ENCODE peak calls at places on chromosomes 2 and 18, in nine cellular contexts. A is PC-3; O is fibroblast of lung; E is neural progenitor cell; N is cardiac muscle cell; L is fibroblast of pulmonary artery; G is HFF-Myc; C is CD4-positive, alpha-beta T cell; J is AG10803. X is an unnamed sample.

GRCh38 chr2:43082111-43082877 is 144.1 kb downstream of the ZFP36L2 start:
- DNase-seq in A (peak), C (no peak), O (peak), E (no peak), J (peak), L (peak), N (peak), G (peak), X (peak)

GRCh38 chr2:240601061-240601830 is 14.7 kb downstream of the CAPN10 start:
- DNase-seq in N (no peak), E (no peak), C (no peak), O (no peak), G (no peak), J (no peak), A (no peak), L (no peak), X (no peak)

GRCh38 chr2:141280037-141280436 is 850.8 kb downstream of the LRP1B start:
- DNase-seq in N (no peak), J (no peak), O (no peak), C (no peak), L (no peak), A (no peak), E (no peak), G (no peak), X (no peak)

GRCh38 chr2:160956243-160956802 is 203.9 kb upstream of the TANK start:
- DNase-seq in J (peak), E (no peak), L (no peak), C (no peak), O (no peak), A (peak), G (no peak), N (no peak), X (no peak)

GRCh38 chr2:167944825-167945659 is 302.4 kb downstream of the STK39 start:
- DNase-seq in N (peak), L (peak), J (no peak), C (no peak), E (no peak), O (peak), A (peak), G (no peak), X (peak)

GRCh38 chr2:1295740-1296139 is 117.5 kb upstream of the TPO start:
- DNase-seq in N (no peak), A (no peak), E (no peak), C (no peak), O (no peak), J (no peak), G (no peak), L (no peak), X (no peak)

GRCh38 chr2:149808556-149808955 is 221.0 kb upstream of the MMADHC start:
- DNase-seq in L (peak), G (no peak), N (peak), J (peak), A (no peak), C (no peak), O (peak), E (no peak), X (no peak)

GRCh38 chr2:169599568-169599967 is 15.4 kb downstream of the PPIG start:
- DNase-seq in C (no peak), E (no peak), G (no peak), O (no peak), J (no peak), A (no peak), L (no peak), N (no peak), X (no peak)

GRCh38 chr2:237184192-237184922 is 98.7 kb downstream of the COPS8 start:
- DNase-seq in O (peak), A (peak), L (peak), J (peak), E (no peak), C (no peak), G (peak), N (peak), X (peak)

GRCh38 chr18:46946656-46947282 is 29.4 kb downstream of the KATNAL2 start:
- DNase-seq in G (peak), O (peak), E (peak), A (no peak), C (peak), N (peak), J (peak), L (peak), X (peak)

GRCh38 chr2:187906021-187906420 is 351.8 kb upstream of the TFPI start:
- DNase-seq in J (no peak), O (no peak), L (no peak), A (no peak), G (no peak), C (no peak), N (no peak), E (no peak), X (no peak)

GRCh38 chr18:54604211-54604610 is 13.2 kb downstream of the DYNAP start:
- DNase-seq in A (no peak), L (no peak), J (no peak), C (no peak), O (no peak), G (no peak), E (no peak), N (no peak), X (no peak)

GRCh38 chr2:66570471-66570870 is 135.5 kb downstream of the MEIS1 start:
- DNase-seq in C (no peak), A (no peak), N (no peak), O (no peak), L (no peak), E (no peak), J (no peak), G (no peak), X (no peak)

DNA sequence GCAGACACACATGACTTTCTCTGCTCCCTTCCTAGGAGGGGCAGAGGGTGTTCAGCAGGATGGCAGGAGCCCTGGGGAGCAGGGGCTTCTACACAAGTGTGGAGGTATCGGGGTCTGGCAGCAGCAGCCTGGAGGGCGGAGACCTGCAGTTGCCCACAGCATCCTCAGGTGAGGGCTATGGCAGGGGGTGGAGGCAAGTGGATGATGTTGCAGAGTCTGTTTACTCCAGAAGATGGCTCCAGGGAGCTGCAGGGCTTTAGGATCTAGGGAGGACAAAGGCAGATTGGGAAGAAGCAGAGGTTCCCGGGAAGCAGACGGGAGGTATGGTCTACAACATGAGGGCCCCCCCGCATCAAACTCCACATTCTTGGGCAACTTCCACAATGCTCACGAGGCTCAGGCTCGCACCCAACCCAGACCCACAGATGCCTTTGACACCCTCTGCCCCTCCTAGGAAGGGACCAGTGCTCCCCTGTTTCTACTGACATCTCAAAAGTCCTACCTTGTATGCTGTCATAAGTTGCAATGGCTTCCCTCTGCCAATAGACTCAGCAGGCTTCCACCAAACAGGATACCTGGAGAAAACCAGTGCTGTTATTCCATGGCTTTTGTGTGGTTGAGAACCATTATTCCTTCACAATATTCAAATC is 12.0 kb upstream of the ATP6V1C2 start:
- DNase-seq in J (no peak), E (peak), G (no peak), C (no peak), O (no peak), A (peak), N (peak), L (peak), X (peak)
- TF ChIP-seq CTCF in J (peak), E (peak), G (peak), C (no peak), O (peak), A (peak), N (peak), L (peak), X (peak)

DNA sequence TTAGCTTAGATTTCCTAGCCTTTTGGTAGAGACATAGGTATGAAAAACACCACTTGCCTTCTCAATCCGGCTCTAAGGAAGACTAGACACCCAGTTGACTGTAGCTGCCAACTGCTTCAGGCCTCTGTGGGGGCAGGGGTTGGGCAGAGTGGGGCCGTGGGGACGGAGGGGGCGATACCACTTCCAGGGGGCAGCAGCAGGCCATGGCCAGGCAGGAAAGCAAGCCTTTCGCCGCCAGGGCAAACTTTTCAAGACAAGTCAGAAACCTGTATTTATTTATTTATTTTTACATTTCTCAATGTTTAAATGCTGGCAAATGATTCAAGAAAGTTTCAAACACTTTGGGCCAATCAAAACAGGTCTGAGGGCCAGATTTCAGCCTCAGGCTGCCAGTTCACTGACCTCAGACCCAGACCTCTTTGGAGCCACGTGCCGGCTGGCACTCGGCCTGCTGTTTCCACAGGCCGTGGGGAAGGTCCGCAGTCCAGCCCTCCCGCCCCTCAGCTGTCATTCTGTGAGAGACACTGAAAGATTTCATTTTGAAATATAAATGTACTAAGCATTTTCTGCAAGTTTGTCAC is 63.8 kb downstream of the MEX3C start:
- DNase-seq in O (no peak), J (no peak), L (no peak), C (no peak), E (no peak), A (no peak), G (no peak), N (peak), X (no peak)
- TF ChIP-seq CTCF in O (no peak), J (no peak), L (no peak), C (no peak), E (no peak), A (no peak), G (no peak), N (no peak), X (no peak)

GRCh38 chr2:96970910-96971309 is 15.5 kb downstream of the FAM178B start:
- DNase-seq in L (no peak), C (no peak), N (no peak), J (no peak), O (no peak), E (no peak), G (no peak), A (no peak), X (no peak)

GRCh38 chr2:96970248-96970875 is 16.0 kb downstream of the FAM178B start:
- DNase-seq in N (no peak), A (no peak), E (no peak), J (no peak), O (no peak), L (no peak), G (no peak), C (no peak), X (no peak)

GRCh38 chr2:96969321-96969720 is 17.1 kb downstream of the FAM178B start:
- DNase-seq in J (no peak), N (no peak), O (no peak), G (no peak), E (no peak), A (no peak), L (no peak), C (no peak), X (no peak)

GRCh38 chr2:96967964-96968363 is 18.4 kb downstream of the FAM178B start:
- DNase-seq in O (no peak), G (no peak), L (no peak), C (no peak), N (no peak), E (no peak), A (no peak), J (no peak), X (no peak)

DNA sequence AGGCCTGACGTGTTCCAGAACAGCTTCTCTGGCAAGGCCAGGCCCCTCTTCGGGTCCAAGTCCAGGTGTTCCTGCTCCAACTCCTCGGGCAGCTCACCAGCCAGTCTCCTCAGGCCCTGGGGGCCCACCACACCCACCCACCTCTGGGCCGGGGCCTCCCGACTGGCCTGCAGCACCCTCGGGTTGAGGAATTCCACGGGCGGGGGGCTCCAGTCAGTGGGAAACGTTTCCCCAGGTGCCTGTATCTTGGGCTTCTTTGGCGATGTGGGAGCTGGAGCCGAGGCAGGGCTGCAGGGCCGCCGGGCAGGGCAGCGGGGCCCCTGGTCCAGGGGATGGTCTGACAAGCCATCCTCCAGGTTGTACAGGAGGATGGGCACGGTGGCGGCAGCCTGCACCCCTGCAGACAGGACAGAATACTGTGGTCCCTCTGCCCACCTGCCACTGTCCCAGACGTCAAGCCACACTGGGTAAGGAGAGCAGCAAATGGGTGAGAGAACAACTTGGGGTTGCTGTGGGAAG is 14.4 kb downstream of the FAM178B start:
- DNase-seq in G (no peak), J (no peak), O (no peak), N (no peak), E (no peak), A (no peak), C (no peak), L (no peak), X (no peak)
- TF ChIP-seq CTCF in G (no peak), J (no peak), O (no peak), N (no peak), E (no peak), A (no peak), C (no peak), L (no peak), X (no peak)

DNA sequence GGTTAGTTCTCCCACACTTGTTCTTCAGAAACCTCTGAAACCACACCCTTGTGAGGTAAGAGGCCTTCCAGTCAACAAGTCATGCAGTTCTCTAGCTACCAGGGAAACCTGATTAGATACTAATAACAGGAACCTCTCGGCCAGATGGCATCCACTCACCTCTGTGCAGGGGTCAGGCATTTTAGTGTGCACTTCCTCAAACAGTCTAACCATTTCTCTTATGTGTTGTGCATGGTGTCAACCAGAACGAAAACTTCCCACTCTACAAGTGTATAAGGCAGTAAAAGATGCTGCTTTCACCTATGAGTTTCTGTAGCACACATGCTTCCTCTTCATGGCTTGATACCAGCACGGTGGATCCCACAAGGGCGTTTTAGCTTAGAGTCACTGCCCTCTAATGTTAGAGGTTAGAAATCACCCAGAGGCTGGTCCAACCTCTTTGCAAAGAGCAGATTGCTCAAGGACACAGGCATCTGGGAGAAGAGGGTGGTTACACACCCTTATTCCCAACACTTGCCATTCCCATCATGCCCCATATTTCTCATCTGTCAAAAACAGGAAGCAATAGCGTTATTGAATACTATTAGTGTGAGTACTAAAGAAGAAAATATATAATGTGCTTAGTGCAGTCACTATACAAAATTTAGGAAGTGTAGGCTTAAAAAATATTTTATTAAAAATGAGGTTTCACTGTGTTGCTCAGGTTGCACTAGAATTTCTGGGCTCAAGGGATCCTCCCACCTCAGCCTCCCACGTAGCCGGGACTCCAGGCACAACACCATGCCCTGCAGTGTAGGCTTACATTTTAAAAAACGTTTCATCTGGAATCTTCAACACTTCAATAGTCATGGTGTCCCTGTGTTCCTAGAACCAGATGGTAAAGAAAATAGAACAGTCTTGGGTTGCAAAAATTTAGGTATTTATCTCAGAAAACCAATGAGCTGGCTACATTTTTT is 34.5 kb upstream of the RAB31 start:
- DNase-seq in N (peak), C (no peak), A (peak), O (peak), L (peak), E (peak), J (peak), G (no peak), X (peak)
- TF ChIP-seq CTCF in N (peak), C (no peak), A (peak), O (peak), L (peak), E (peak), J (peak), G (peak), X (peak)

GRCh38 chr2:74503506-74504475 is 3.7 kb downstream of the PCGF1 start:
- DNase-seq in N (peak), E (no peak), J (no peak), C (no peak), L (peak), G (no peak), O (no peak), A (no peak), X (no peak)
- TF ChIP-seq CTCF in N (no peak), E (no peak), J (no peak), C (no peak), L (no peak), G (no peak), O (no peak), A (no peak), X (no peak)